ENCODE peak calls at places on chromosomes 4 and X, in four cellular contexts. O is heart left ventricle, P is right cardiac atrium, A is sciatic nerve. W is an unnamed sample.

GRCh38 chr4:99180367-99181169 is 36.5 kb upstream of the ADH4 start:
- ATAC-seq in O (no peak), P (no peak), A (peak), W (no peak)

GRCh38 chr4:159141193-159141592 is 38.3 kb downstream of the RAPGEF2 start:
- ATAC-seq in O (no peak), P (no peak), A (no peak), W (no peak)

GRCh38 chr4:35695401-35695800 is 548.9 kb downstream of the ARAP2 start:
- ATAC-seq in O (no peak), P (no peak), A (no peak), W (no peak)

GRCh38 chr4:1333256-1333655 is 13.8 kb upstream of the UVSSA start:
- ATAC-seq in O (no peak), P (no peak), A (peak), W (no peak)

GRCh38 chr4:137360701-137361213 is 171.5 kb downstream of the PCDH18 start:
- ATAC-seq in O (no peak), P (no peak), A (no peak), W (peak)

GRCh38 chr4:76806757-76807156 is 91.2 kb downstream of the SOWAHB start:
- ATAC-seq in O (no peak), P (no peak), A (no peak), W (no peak)

GRCh38 chr4:826508-827208 is 729 bp upstream of the CPLX1 start:
- ATAC-seq in O (no peak), P (no peak), A (no peak), W (no peak)

GRCh38 chr4:109576462-109576861 is 16.4 kb downstream of the MCUB start:
- ATAC-seq in O (no peak), P (peak), A (no peak), W (no peak)

GRCh38 chrX:118552501-118552900 is 56.9 kb downstream of the DOCK11 start:
- ATAC-seq in O (no peak), P (peak), A (peak), W (peak)

GRCh38 chrX:44878780-44879179 is 5.8 kb downstream of the KDM6A start:
- ATAC-seq in O (no peak), P (no peak), A (no peak), W (no peak)

GRCh38 chr4:78331965-78332364 is 219.6 kb upstream of the ANXA3 start:
- ATAC-seq in O (no peak), P (no peak), A (no peak), W (no peak)

GRCh38 chrX:103304705-103305104 is 6.1 kb downstream of the BEX2 start:
- ATAC-seq in O (no peak), P (no peak), A (no peak), W (no peak)

GRCh38 chr4:88964450-88964849 is 92.5 kb downstream of the FAM13A start:
- ATAC-seq in O (no peak), P (no peak), A (no peak), W (no peak)

GRCh38 chrX:2889045-2889605 is 40.0 kb downstream of the ARSD start:
- ATAC-seq in O (no peak), P (no peak), A (peak), W (peak)

GRCh38 chr4:155694100-155694785 is 27.6 kb downstream of the GUCY1A1 start:
- ATAC-seq in O (no peak), P (peak), A (no peak), W (no peak)

GRCh38 chr4:124705393-124705792 is 7.1 kb downstream of the ANKRD50 start:
- ATAC-seq in O (no peak), P (no peak), A (no peak), W (no peak)

GRCh38 chr4:42642136-42642797 is 14.6 kb downstream of the ATP8A1 start:
- ATAC-seq in O (no peak), P (no peak), A (no peak), W (no peak)

GRCh38 chrX:112646651-112647050 is 33.1 kb downstream of the LHFPL1 start:
- ATAC-seq in O (no peak), P (no peak), A (no peak), W (no peak)

GRCh38 chrX:77426811-77427210 is 20.4 kb upstream of the FGF16 start:
- ATAC-seq in O (no peak), P (no peak), A (peak), W (no peak)

GRCh38 chrX:41556958-41557357 is 109.8 kb downstream of the NYX start:
- ATAC-seq in O (no peak), P (no peak), A (no peak), W (no peak)

GRCh38 chrX:45445745-45446412 is 245.2 kb upstream of the DIPK2B start:
- ATAC-seq in O (no peak), P (no peak), A (no peak), W (peak)

GRCh38 chr4:186593587-186593973 is 38.2 kb upstream of the MTNR1A start:
- ATAC-seq in O (no peak), P (no peak), A (no peak), W (no peak)

GRCh38 chrX:65643046-65643785 is 24.2 kb upstream of the MSN start:
- ATAC-seq in O (no peak), P (peak), A (peak), W (peak)

GRCh38 chrX:281166-281999 is at the start of gene PLCXD1:
- ATAC-seq in O (no peak), P (no peak), A (no peak), W (peak)

GRCh38 chr4:47490550-47490949 is 5.5 kb downstream of the ATP10D start:
- ATAC-seq in O (no peak), P (peak), A (no peak), W (peak)

GRCh38 chr4:113584407-113585150 is 177.0 kb downstream of the CAMK2D start:
- ATAC-seq in O (no peak), P (peak), A (no peak), W (peak)

GRCh38 chr4:100517864-100518341 is at the start of gene EMCN:
- ATAC-seq in O (peak), P (peak), A (peak), W (peak)

GRCh38 chr4:44121210-44121609 is 327.4 kb downstream of the KCTD8 start:
- ATAC-seq in O (no peak), P (no peak), A (no peak), W (no peak)

GRCh38 chr4:5753766-5754528 is 42.9 kb downstream of the EVC start:
- ATAC-seq in O (no peak), P (peak), A (no peak), W (peak)

GRCh38 chrX:57137481-57137880 is 284 bp upstream of the SPIN2A start:
- ATAC-seq in O (no peak), P (peak), A (peak), W (peak)

W was measured in SK-N-SH treated with all-trans-retinoic acid at 6 μM for 48 hours.